ENCODE peak calls at places on chromosomes 2 and 18, in four cellular contexts. G is astrocyte of the cerebellum, W is MM.1S, J is lower lobe of right lung. T is an unnamed sample.

GRCh38 chr18:48024009-48024512 is 93.6 kb upstream of the SMAD2 start:
- DNase-seq in W (no peak), G (no peak), J (peak; percentile 26), T (no peak)

GRCh38 chr2:26017464-26018183 is 16.3 kb upstream of the RAB10 start:
- DNase-seq in G (no peak), W (no peak), J (no peak), T (no peak)

GRCh38 chr2:162989507-162989906 is 150.9 kb upstream of the KCNH7 start:
- DNase-seq in G (no peak), J (no peak), W (peak; percentile 85), T (no peak)

GRCh38 chr2:51813245-51813644 is 781.3 kb upstream of the NRXN1 start:
- DNase-seq in G (peak; percentile 6), W (no peak), J (no peak), T (no peak)

GRCh38 chr18:22200611-22201225 is 31.3 kb downstream of the GATA6 start:
- DNase-seq in G (no peak), W (no peak), J (no peak), T (no peak)

GRCh38 chr2:64376926-64377325 is 77.0 kb upstream of the LGALSL start:
- DNase-seq in G (no peak), J (no peak), W (no peak), T (no peak)

GRCh38 chr18:78892201-78892600 is 87.4 kb upstream of the SALL3 start:
- DNase-seq in G (no peak), J (no peak), W (peak; percentile 53), T (no peak)

GRCh38 chr2:74525717-74526648 is at the start of gene DQX1:
- DNase-seq in J (no peak), G (no peak), W (peak; percentile 34), T (peak; percentile 8)

GRCh38 chr2:186349508-186349907 is 136.6 kb upstream of the ZC3H15 start:
- DNase-seq in J (no peak), G (peak; percentile 82), W (peak; percentile 51), T (no peak)

GRCh38 chr2:106843001-106843909 is 42.7 kb downstream of the ST6GAL2 start:
- DNase-seq in J (no peak), G (no peak), W (no peak), T (no peak)

GRCh38 chr2:237860273-237860935 is 981 bp downstream of the RAMP1 start:
- DNase-seq in G (no peak), W (no peak), J (no peak), T (peak; percentile 69)

GRCh38 chr18:7924616-7925015 is 357.5 kb downstream of the PTPRM start:
- DNase-seq in G (no peak), W (no peak), J (no peak), T (no peak)

GRCh38 chr2:3940661-3941060 is 237.3 kb downstream of the DCDC2C start:
- DNase-seq in G (no peak), W (no peak), J (no peak), T (no peak)

GRCh38 chr2:217851191-217852020 is 151.4 kb downstream of the TNS1 start:
- DNase-seq in J (peak; percentile 58), G (peak; percentile 13), W (no peak), T (no peak)

GRCh38 chr18:70640336-70640887 is 351.6 kb downstream of the SOCS6 start:
- DNase-seq in G (no peak), J (no peak), W (peak; percentile 34), T (no peak)

GRCh38 chr18:29779096-29779495 is 1263.4 kb downstream of the DSC3 start:
- DNase-seq in J (no peak), G (no peak), W (no peak), T (no peak)

GRCh38 chr2:2233171-2233826 is 97.8 kb downstream of the MYT1L start:
- DNase-seq in W (no peak), J (no peak), G (no peak), T (no peak)

GRCh38 chr2:218981390-218982311 is 3.3 kb downstream of the FEV start:
- DNase-seq in G (no peak), W (peak; percentile 5), J (no peak), T (peak; percentile 75)

GRCh38 chr2:158693476-158693875 is 101.6 kb upstream of the DAPL1 start:
- DNase-seq in G (no peak), J (no peak), W (no peak), T (no peak)

GRCh38 chr2:3486047-3487027 is 33.0 kb downstream of the ADI1 start:
- DNase-seq in J (no peak), W (no peak), G (no peak), T (no peak)

GRCh38 chr2:189076131-189076530 is 102.0 kb downstream of the COL3A1 start:
- DNase-seq in W (no peak), G (no peak), J (no peak), T (no peak)

GRCh38 chr18:7572837-7573236 is 5.7 kb downstream of the PTPRM start:
- DNase-seq in W (peak; percentile 41), J (no peak), G (no peak), T (no peak)

GRCh38 chr2:55923091-55923977 is at the start of gene EFEMP1:
- DNase-seq in G (no peak), J (peak; percentile 82), W (peak; percentile 83), T (peak; percentile 83)

GRCh38 chr2:79788952-79789612 is 276.2 kb downstream of the CTNNA2 start:
- DNase-seq in G (no peak), W (no peak), J (no peak), T (no peak)

GRCh38 chr18:30016179-30016578 is 1026.4 kb downstream of the DSC3 start:
- DNase-seq in J (no peak), G (no peak), W (no peak), T (no peak)

GRCh38 chr2:197803033-197803444 is 1.4 kb upstream of the PLCL1 start:
- DNase-seq in W (peak; percentile 71), G (peak; percentile 55), J (no peak), T (no peak)

GRCh38 chr2:181574321-181574720 is 82.6 kb downstream of the CERKL start:
- DNase-seq in W (no peak), G (no peak), J (no peak), T (no peak)

GRCh38 chr2:58521803-58522602 is 280.9 kb upstream of the FANCL start:
- DNase-seq in G (no peak), J (no peak), W (no peak), T (no peak)

GRCh38 chr2:222483513-222484039 is 59.2 kb downstream of the SGPP2 start:
- DNase-seq in G (no peak), W (no peak), J (no peak), T (no peak)

GRCh38 chr2:65730186-65730585 is 297.8 kb upstream of the SPRED2 start:
- DNase-seq in W (no peak), G (no peak), J (no peak), T (no peak)

GRCh38 chr18:79779700-79780190 is 18.0 kb upstream of the KCNG2 start:
- DNase-seq in W (no peak), J (no peak), G (no peak), T (no peak)

GRCh38 chr2:233455491-233455890 is 101.2 kb downstream of the DGKD start:
- DNase-seq in J (peak; percentile 23), W (no peak), G (no peak), T (no peak)

GRCh38 chr2:144086965-144087364 is 433.0 kb downstream of the ZEB2 start:
- DNase-seq in W (no peak), G (no peak), J (no peak), T (no peak)

GRCh38 chr2:240499309-240500301 is 58.2 kb downstream of the ANKMY1 start:
- DNase-seq in G (no peak), J (peak; percentile 29), W (no peak), T (no peak)

GRCh38 chr18:51051105-51051712 is 21.2 kb downstream of the SMAD4 start:
- DNase-seq in G (no peak), J (no peak), W (peak; percentile 65), T (no peak)

GRCh38 chr18:24369420-24369819 is 28.2 kb downstream of the OSBPL1A start:
- DNase-seq in W (no peak), J (no peak), G (peak; percentile 70), T (no peak)

DNA sequence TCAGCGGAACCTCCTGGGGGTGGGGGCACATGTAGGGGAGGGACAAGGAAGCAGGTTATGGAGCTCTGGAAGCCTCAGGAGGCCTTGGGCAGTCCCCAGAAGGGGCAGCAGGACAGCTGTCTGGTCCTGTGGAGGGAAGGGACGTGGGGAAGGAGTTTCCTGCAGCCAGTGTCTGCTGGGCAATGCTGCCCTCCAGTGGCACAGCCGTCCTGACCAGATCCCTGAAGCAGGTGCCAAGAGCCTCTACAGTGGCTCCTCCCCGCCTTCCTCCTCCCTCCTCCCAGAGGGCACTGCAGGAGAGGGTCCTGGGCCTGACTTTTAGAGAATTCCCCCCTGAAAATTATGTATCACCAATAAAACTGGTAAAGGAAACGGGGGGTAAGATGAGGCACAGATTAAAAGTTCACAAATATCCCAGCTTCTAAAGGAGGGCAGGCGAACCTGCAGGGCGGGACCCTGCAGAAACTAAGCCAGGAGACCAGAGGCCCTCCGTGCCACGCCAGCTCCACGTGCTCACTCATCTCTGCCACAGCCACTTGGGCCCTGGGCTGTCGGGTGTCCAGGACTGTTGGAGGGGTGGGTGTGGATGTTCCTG is 258.5 kb downstream of the TWIST2 start:
- DNase-seq in G (peak; percentile 48), J (no peak), W (peak; percentile 10), T (no peak)
- TF ChIP-seq CTCF in G (peak; percentile 77), J (peak; percentile 30), W (no peak), T (no peak)

DNA sequence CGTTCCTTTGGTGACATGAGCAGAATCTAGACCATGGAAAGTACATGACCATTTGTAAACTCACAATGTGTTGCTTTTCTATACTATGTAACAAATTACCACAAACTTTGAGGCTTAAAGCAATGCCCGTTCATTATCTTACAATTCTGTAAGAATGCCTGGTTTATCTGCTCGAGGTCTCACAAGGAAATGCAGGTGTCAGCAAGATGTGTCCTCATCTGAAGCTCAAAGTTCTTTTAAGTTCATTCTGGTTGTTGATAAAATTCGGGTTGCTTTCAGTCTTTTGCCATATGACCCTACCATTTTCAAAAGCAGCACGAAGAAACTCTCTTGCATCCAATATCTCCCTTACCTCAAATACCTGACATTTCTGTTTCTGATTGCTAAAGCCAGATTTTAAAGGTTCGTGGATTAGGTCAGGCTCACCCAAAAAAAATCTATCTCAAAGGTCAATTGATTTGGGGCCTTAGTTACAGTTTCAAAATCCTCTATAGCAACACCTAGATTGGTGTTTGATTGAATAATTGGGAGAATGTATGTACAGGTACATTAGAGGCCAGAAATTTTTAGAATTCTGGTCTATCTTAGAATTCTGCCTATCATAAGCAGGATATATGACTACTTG is 125.9 kb downstream of the TMEM131 start:
- DNase-seq in J (no peak), G (no peak), W (no peak), T (no peak)
- H3K4me3 ChIP-seq in J (no peak overlapping the region), G (no peak overlapping the region), W (no peak overlapping the region), T (no peak overlapping the region)

DNA sequence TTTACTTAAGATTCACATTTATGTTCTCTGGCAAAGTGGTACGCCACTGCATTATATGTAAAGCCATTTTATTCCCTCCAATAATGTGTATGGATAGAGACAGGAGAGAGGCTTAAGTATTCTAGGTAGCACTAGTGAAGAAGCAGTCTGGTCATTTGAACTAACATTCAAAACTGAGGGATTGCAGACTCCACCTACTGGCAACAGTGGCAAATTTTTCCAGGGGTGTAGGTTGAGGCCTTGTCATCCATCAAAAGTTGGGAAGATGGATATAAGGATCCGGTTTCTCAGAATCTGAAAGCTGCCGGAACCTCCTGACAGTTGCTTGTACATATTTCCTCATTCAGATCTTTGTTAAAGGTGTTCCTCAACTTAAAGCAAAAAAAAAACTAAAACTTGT is 465.5 kb upstream of the FSHR start:
- DNase-seq in G (no peak), J (no peak), W (no peak), T (no peak)
- TF ChIP-seq CTCF in G (peak; percentile 24), J (no peak), W (peak; percentile 17), T (no peak)

GRCh38 chr2:44772131-44772530 is 169.4 kb upstream of the SIX3 start:
- DNase-seq in G (no peak), W (no peak), J (no peak), T (no peak)
- H3K4me3 ChIP-seq in G (no peak overlapping the region), W (no peak overlapping the region), J (no peak overlapping the region), T (no peak overlapping the region)

T was measured in pancreas.